ENCODE peak calls at places on chromosomes 5 and 9, in five cellular contexts. U is DMS 273 treated with DMSO at 0.1 percent for 48 hours; Z is ovary; R is stimulated activated CD4-positive, alpha-beta T cell treated with anti-CD3 and anti-CD28 coated beads, TNF-alpha, amount 100 ng/mL, for 4 hours; E is activated CD8-positive, alpha-beta memory T cell treated with anti-CD3 and anti-CD28 coated beads for 24 hours. L is an unnamed sample.

GRCh38 chr9:37976714-37977477 is 73.0 kb upstream of the SLC25A51 start:
- DNase-seq in U (no peak), Z (no peak), R (no peak), E (no peak), L (no peak)

GRCh38 chr9:38662763-38663593 is 42.6 kb upstream of the ANKRD18A start:
- DNase-seq in U (no peak), Z (no peak), R (no peak), E (no peak), L (peak; percentile 65)

GRCh38 chr5:45264447-45264846 is 431.7 kb downstream of the HCN1 start:
- DNase-seq in U (no peak), Z (no peak), R (no peak), E (no peak), L (no peak)

GRCh38 chr5:137727623-137728022 is 8.3 kb downstream of the KLHL3 start:
- DNase-seq in U (no peak), Z (no peak), R (no peak), E (no peak), L (no peak)

GRCh38 chr5:15763754-15764153 is 263.8 kb downstream of the FBXL7 start:
- DNase-seq in U (peak; percentile 89), Z (no peak), R (no peak), E (no peak), L (no peak)

GRCh38 chr5:172931001-172931536 is 28.2 kb upstream of the RPL26L1 start:
- DNase-seq in U (no peak), Z (no peak), R (no peak), E (no peak), L (no peak)

GRCh38 chr5:5063533-5063953 is 76.6 kb upstream of the ADAMTS16 start:
- DNase-seq in U (no peak), Z (no peak), R (no peak), E (no peak), L (no peak)

GRCh38 chr9:91884746-91885687 is 65.0 kb downstream of the ROR2 start:
- DNase-seq in U (no peak), Z (no peak), R (no peak), E (no peak), L (no peak)

GRCh38 chr5:78600656-78601452 is 47.7 kb downstream of the LHFPL2 start:
- DNase-seq in U (no peak), Z (no peak), R (no peak), E (no peak), L (no peak)

GRCh38 chr5:179801304-179802206 is 5.1 kb downstream of the MGAT4B start:
- DNase-seq in U (no peak), Z (peak; percentile 56), R (peak; percentile 84), E (peak; percentile 92), L (no peak)

GRCh38 chr5:114327987-114328386 is 33.9 kb upstream of the KCNN2 start:
- DNase-seq in U (no peak), Z (no peak), R (no peak), E (no peak), L (no peak)

GRCh38 chr9:83934569-83935275 is 13.5 kb upstream of the KIF27 start:
- DNase-seq in U (no peak), Z (no peak), R (no peak), E (no peak), L (no peak)

GRCh38 chr9:124001445-124001799 is 10.1 kb upstream of the LHX2 start:
- DNase-seq in U (no peak), Z (no peak), R (no peak), E (no peak), L (peak; percentile 69)

GRCh38 chr9:133128152-133128551 is 7.1 kb upstream of the RALGDS start:
- DNase-seq in U (no peak), Z (no peak), R (no peak), E (no peak), L (no peak)

GRCh38 chr5:389891-390290 is 53.1 kb upstream of the EXOC3 start:
- DNase-seq in U (no peak), Z (peak; percentile 1), R (no peak), E (peak; percentile 50), L (no peak)

GRCh38 chr5:169667896-169668674 is 31.0 kb downstream of the DOCK2 start:
- DNase-seq in U (peak; percentile 30), Z (no peak), R (no peak), E (no peak), L (peak; percentile 74)

GRCh38 chr9:26677965-26678745 is 214.4 kb downstream of the CAAP1 start:
- DNase-seq in U (no peak), Z (no peak), R (no peak), E (no peak), L (no peak)

GRCh38 chr5:83636141-83636540 is 84.5 kb downstream of the HAPLN1 start:
- DNase-seq in U (no peak), Z (no peak), R (no peak), E (no peak), L (no peak)

GRCh38 chr9:110916361-110916760 is 121.9 kb downstream of the LPAR1 start:
- DNase-seq in U (no peak), Z (no peak), R (no peak), E (no peak), L (no peak)

GRCh38 chr5:55855509-55855908 is 4.4 kb downstream of the IL31RA start:
- DNase-seq in U (no peak), Z (no peak), R (no peak), E (no peak), L (no peak)

GRCh38 chr9:125690679-125691078 is 16.3 kb downstream of the MAPKAP1 start:
- DNase-seq in U (no peak), Z (no peak), R (no peak), E (no peak), L (no peak)

GRCh38 chr5:117893211-117893610 is 1095.1 kb downstream of the DTWD2 start:
- DNase-seq in U (no peak), Z (no peak), R (no peak), E (no peak), L (no peak)

GRCh38 chr5:168165221-168165965 is 126.1 kb upstream of the WWC1 start:
- DNase-seq in U (no peak), Z (no peak), R (no peak), E (no peak), L (peak; percentile 38)

GRCh38 chr5:149605354-149605997 is 24.2 kb downstream of the ARHGEF37 start:
- DNase-seq in U (no peak), Z (no peak), R (no peak), E (no peak), L (no peak)

GRCh38 chr5:138807182-138807581 is 54.0 kb downstream of the CTNNA1 start:
- DNase-seq in U (no peak), Z (no peak), R (no peak), E (no peak), L (no peak)

GRCh38 chr5:131538177-131538593 is 96.8 kb downstream of the RAPGEF6 start:
- DNase-seq in U (no peak), Z (no peak), R (no peak), E (no peak), L (no peak)

GRCh38 chr5:58069016-58069705 is 390.7 kb downstream of the PLK2 start:
- DNase-seq in U (no peak), Z (no peak), R (no peak), E (no peak), L (no peak)

GRCh38 chr5:3361811-3362605 is 233.6 kb upstream of the IRX1 start:
- DNase-seq in U (no peak), Z (no peak), R (no peak), E (peak; percentile 15), L (no peak)

GRCh38 chr9:12693141-12693540 is at the start of gene TYRP1:
- DNase-seq in U (no peak), Z (no peak), R (no peak), E (no peak), L (no peak)

GRCh38 chr5:81265101-81265500 is 32.0 kb downstream of the CKMT2 start:
- DNase-seq in U (no peak), Z (no peak), R (no peak), E (no peak), L (no peak)

GRCh38 chr9:4678679-4679267 is 596 bp upstream of the CDC37L1 start:
- DNase-seq in U (peak; percentile 17), Z (no peak), R (no peak), E (no peak), L (peak; percentile 84)

GRCh38 chr5:44051591-44051990 is 337.6 kb downstream of the FGF10 start:
- DNase-seq in U (peak; percentile 95), Z (no peak), R (no peak), E (no peak), L (peak; percentile 67)

GRCh38 chr5:139982157-139982974 is 60.7 kb downstream of the NRG2 start:
- DNase-seq in U (no peak), Z (peak; percentile 51), R (no peak), E (no peak), L (no peak)

GRCh38 chr5:67297802-67298532 is 101.4 kb upstream of the CD180 start:
- DNase-seq in U (no peak), Z (no peak), R (no peak), E (no peak), L (no peak)

GRCh38 chr5:143506881-143507552 is 103.5 kb upstream of the NR3C1 start:
- DNase-seq in U (peak; percentile 35), Z (no peak), R (no peak), E (no peak), L (no peak)

GRCh38 chr5:164153469-164154172 is 648.2 kb downstream of the MAT2B start:
- DNase-seq in U (no peak), Z (no peak), R (no peak), E (no peak), L (no peak)

GRCh38 chr9:134644715-134645606 is 3.4 kb downstream of the COL5A1 start:
- DNase-seq in U (no peak), Z (peak; percentile 85), R (no peak), E (no peak), L (peak; percentile 24)

L was measured in NCI-H2171 treated with DMSO at 0.1 percent for 48 hours.